ENCODE peak calls at places on chromosomes 4 and X, in seven cellular contexts. H, Z, S, E, C, L and A are unnamed samples. For H3K4me1, the result is how much of the 10 kb centered on the place peaks cover.

GRCh38 chrX:24838624-24839023 is 144.9 kb downstream of the POLA1 start:
- DNase-seq in H (no peak), Z (peak), S (peak), E (no peak), C (no peak), L (peak), A (no peak)

GRCh38 chrX:63466690-63467089 is 115.6 kb upstream of the SPIN4 start:
- DNase-seq in H (no peak), Z (no peak), S (no peak), E (no peak), C (no peak), L (no peak), A (no peak)

GRCh38 chr4:55296076-55296475 is 50.0 kb upstream of the SRD5A3 start:
- DNase-seq in H (no peak), Z (no peak), S (no peak), E (no peak), C (no peak), L (no peak), A (no peak)

GRCh38 chr4:85370400-85371032 is 104.4 kb upstream of the ARHGAP24 start:
- DNase-seq in H (no peak), Z (peak), S (no peak), E (no peak), C (peak), L (peak), A (no peak)

GRCh38 chrX:71056857-71057256 is 11.3 kb downstream of the SNX12 start:
- DNase-seq in H (no peak), Z (no peak), S (no peak), E (no peak), C (no peak), L (peak), A (no peak)

GRCh38 chrX:71619193-71619592 is 882 bp upstream of the CXCR3 start:
- DNase-seq in H (no peak), Z (no peak), S (no peak), E (no peak), C (no peak), L (no peak), A (no peak)

GRCh38 chrX:12999422-12999821 is 24.5 kb downstream of the TMSB4X start:
- DNase-seq in H (no peak), Z (no peak), S (no peak), E (no peak), C (no peak), L (peak), A (no peak)

GRCh38 chr4:41012308-41012707 is 202.0 kb downstream of the APBB2 start:
- DNase-seq in H (no peak), Z (no peak), S (no peak), E (no peak), C (no peak), L (peak), A (no peak)

GRCh38 chrX:14927391-14927790 is 54.2 kb downstream of the MOSPD2 start:
- DNase-seq in H (no peak), Z (no peak), S (no peak), E (no peak), C (no peak), L (peak), A (no peak)

GRCh38 chr4:118917582-118917981 is 28.9 kb downstream of the SYNPO2 start:
- DNase-seq in H (no peak), Z (no peak), S (no peak), E (no peak), C (no peak), L (peak), A (no peak)

GRCh38 chr4:7829687-7830580 is 109.7 kb downstream of the AFAP1 start:
- DNase-seq in H (no peak), Z (no peak), S (no peak), E (no peak), C (no peak), L (no peak), A (no peak)

GRCh38 chr4:147831452-147832192 is 99.7 kb downstream of the ARHGAP10 start:
- DNase-seq in H (peak), Z (no peak), S (no peak), E (no peak), C (no peak), L (peak), A (no peak)

GRCh38 chrX:45557390-45557789 is 356.7 kb upstream of the DIPK2B start:
- DNase-seq in H (no peak), Z (no peak), S (no peak), E (no peak), C (no peak), L (peak), A (no peak)

DNA sequence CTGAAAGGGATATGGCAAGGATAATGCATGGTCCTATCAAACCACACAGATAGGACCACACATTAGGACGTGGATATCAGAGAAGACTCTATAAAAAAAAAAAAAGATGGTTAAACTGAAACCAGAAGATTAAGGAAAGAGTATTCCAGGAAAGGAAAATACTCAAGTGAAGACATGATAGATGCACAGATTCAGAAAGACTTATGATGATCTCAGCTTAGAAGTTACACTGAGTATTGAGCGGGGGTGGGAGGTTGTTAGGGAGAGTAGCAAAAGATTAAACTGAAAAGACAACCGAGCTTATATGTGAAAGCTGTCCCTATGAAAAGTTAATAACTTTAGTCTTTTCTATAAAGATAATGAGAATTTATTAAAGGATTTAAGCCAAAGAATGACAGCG is 211.0 kb upstream of the EMCN start:
- DNase-seq in H (no peak), Z (no peak), S (no peak), E (no peak), C (no peak), L (no peak), A (no peak)
- H3K4me1 ChIP-seq in H (under half), Z (under half), S (under half), E (under half), C (under half), L (under half), A (under half)

GRCh38 chrX:102599084-102599949 is at the start of gene ARMCX5:
- DNase-seq in H (peak), Z (peak), S (peak), E (peak), C (peak), L (peak), A (peak)

GRCh38 chrX:102604327-102604726 is 5.0 kb downstream of the ARMCX5 start:
- DNase-seq in H (no peak), Z (no peak), S (no peak), E (no peak), C (no peak), L (no peak), A (no peak)

GRCh38 chrX:102599950-102600579 is 750 bp downstream of the ARMCX5 start:
- DNase-seq in H (no peak), Z (no peak), S (no peak), E (no peak), C (no peak), L (peak), A (no peak)
- H3K27ac ChIP-seq in H (peak), Z (peak), S (peak), E (peak), C (peak), L (peak), A (peak)

GRCh38 chr4:1871471-1872021 is 353 bp downstream of the NSD2 start:
- DNase-seq in H (no peak), Z (no peak), S (no peak), E (peak), C (no peak), L (no peak), A (peak)

GRCh38 chr4:1870328-1870577 is 940 bp upstream of the NSD2 start:
- DNase-seq in H (peak), Z (peak), S (peak), E (peak), C (peak), L (peak), A (peak)

GRCh38 chr4:1869530-1870327 is 1.5 kb upstream of the NSD2 start:
- DNase-seq in H (no peak), Z (no peak), S (no peak), E (no peak), C (no peak), L (no peak), A (peak)

GRCh38 chr4:1868912-1869311 is 2.3 kb upstream of the NSD2 start:
- DNase-seq in H (no peak), Z (no peak), S (no peak), E (no peak), C (no peak), L (no peak), A (no peak)

GRCh38 chr4:1870578-1871443 is at the start of gene NSD2:
- DNase-seq in H (peak), Z (peak), S (peak), E (peak), C (peak), L (peak), A (peak)
- TF ChIP-seq POLR2A in H (no peak), Z (no peak), S (peak), E (peak), C (no peak), L (peak), A (no peak)

GRCh38 chrX:119643696-119644095 is 37.5 kb upstream of the NKRF start:
- DNase-seq in H (no peak), Z (no peak), S (no peak), E (no peak), C (no peak), L (no peak), A (no peak)

GRCh38 chrX:119648421-119648775 is 42.2 kb upstream of the NKRF start:
- DNase-seq in H (no peak), Z (no peak), S (no peak), E (no peak), C (no peak), L (no peak), A (no peak)

GRCh38 chrX:119647552-119648420 is 41.6 kb upstream of the NKRF start:
- DNase-seq in H (no peak), Z (no peak), S (no peak), E (no peak), C (no peak), L (no peak), A (no peak)

GRCh38 chrX:119646515-119646914 is 40.3 kb upstream of the NKRF start:
- DNase-seq in H (no peak), Z (no peak), S (no peak), E (no peak), C (no peak), L (no peak), A (no peak)

GRCh38 chrX:119647089-119647488 is 40.9 kb upstream of the NKRF start:
- DNase-seq in H (no peak), Z (no peak), S (no peak), E (no peak), C (no peak), L (no peak), A (no peak)
- H3K4me1 ChIP-seq in H (under half), Z (under half), S (under half), E (under half), C (under half), L (under half), A (under half)

GRCh38 chr4:66564901-66565648 is 894.8 kb upstream of the EPHA5 start:
- DNase-seq in H (no peak), Z (no peak), S (no peak), E (no peak), C (no peak), L (peak), A (no peak)
- H3K27ac ChIP-seq in H (no peak), Z (no peak), S (no peak), E (no peak), C (no peak), L (peak), A (no peak)

GRCh38 chr4:176380352-176381157 is 60.8 kb downstream of the SPCS3 start:
- DNase-seq in H (no peak), Z (no peak), S (no peak), E (no peak), C (no peak), L (no peak), A (no peak)
- TF ChIP-seq POLR2A in H (no peak), Z (no peak), S (no peak), E (no peak), C (no peak), L (no peak), A (no peak)

GRCh38 chr4:151173751-151174325 is 74.4 kb downstream of the RPS3A start:
- DNase-seq in H (no peak), Z (peak), S (no peak), E (peak), C (no peak), L (peak), A (peak)
- H3K4me1 ChIP-seq in H (under half), Z (under half), S (under half), E (under half), C (half or more), L (under half), A (under half)